ENCODE peak calls at places on chromosomes 11 and 22, in nine cellular contexts. X is IMR-90; G is stimulated activated CD8-positive, alpha-beta memory T cell treated with anti-CD3 and anti-CD28 coated beads, Interleukin-15, amount 100 ng/mL, for 1 hour; A is tibial artery; Q is T-helper 1 cell; K is Ammon's horn; S is cardiac fibroblast; B is islet precursor cell; P is foreskin fibroblast. T is an unnamed sample.

GRCh38 chr11:44133335-44133946 is 38.0 kb downstream of the EXT2 start:
- DNase-seq in X (peak), G (no peak), A (no peak), Q (no peak), K (peak), S (peak), B (no peak), P (peak), T (peak)

GRCh38 chr22:23113067-23113846 is 28.5 kb downstream of the RSPH14 start:
- DNase-seq in X (peak), G (no peak), A (no peak), Q (no peak), K (peak), S (peak), B (no peak), P (peak), T (no peak)

GRCh38 chr22:32380991-32381390 is 23.3 kb downstream of the RFPL3 start:
- DNase-seq in X (peak), G (no peak), A (no peak), Q (no peak), K (no peak), S (no peak), B (no peak), P (no peak), T (no peak)

GRCh38 chr22:49241174-49241851 is 586.4 kb downstream of the BRD1 start:
- DNase-seq in X (no peak), G (no peak), A (no peak), Q (no peak), K (no peak), S (no peak), B (no peak), P (no peak), T (no peak)

GRCh38 chr11:116472661-116473060 is 300.1 kb downstream of the BUD13 start:
- DNase-seq in X (no peak), G (no peak), A (no peak), Q (no peak), K (no peak), S (no peak), B (peak), P (no peak), T (no peak)

GRCh38 chr22:42645938-42646568 is 3.1 kb downstream of the CYB5R3 start:
- DNase-seq in X (no peak), G (no peak), A (no peak), Q (no peak), K (no peak), S (no peak), B (no peak), P (no peak), T (no peak)

GRCh38 chr11:61904539-61905048 is 12.8 kb downstream of the RAB3IL1 start:
- DNase-seq in X (no peak), G (no peak), A (no peak), Q (no peak), K (no peak), S (no peak), B (peak), P (no peak), T (no peak)

GRCh38 chr22:42289671-42290269 is 19.3 kb upstream of the TCF20 start:
- DNase-seq in X (no peak), G (no peak), A (no peak), Q (no peak), K (peak), S (no peak), B (no peak), P (no peak), T (no peak)

GRCh38 chr11:11817957-11818356 is 23.8 kb upstream of the USP47 start:
- DNase-seq in X (no peak), G (no peak), A (no peak), Q (no peak), K (no peak), S (no peak), B (no peak), P (no peak), T (no peak)